ENCODE peak calls at places on chromosomes 16 and 17, in nine cellular contexts. V is activated CD8-positive, alpha-beta memory T cell treated with anti-CD3 and anti-CD28 coated beads for 24 hours; S is DND-41; G is GM10248; U is activated CD8-positive, alpha-beta T cell treated with anti-CD3 and anti-CD28 coated beads, Interleukin-2, amount 10 ng/mL, durations not matched to agents 7 days and 5 days; W is activated CD4-positive, alpha-beta T cell treated with anti-CD3 and anti-CD28 coated beads, Interleukin-2, amount 50 U/mL, for 24 hours; R is CD4-positive, alpha-beta memory T cell; X is head of caudate nucleus; Z is nucleus accumbens. T is an unnamed sample.

GRCh38 chr17:46950997-46951621 is 27.9 kb downstream of the RPRML start:
- DNase-seq in U (no peak), W (no peak), V (no peak), S (no peak), G (no peak), Z (peak), R (no peak), X (peak), T (no peak)

GRCh38 chr16:24609417-24609739 is 70.0 kb downstream of the RBBP6 start:
- DNase-seq in Z (no peak), X (no peak), W (no peak), V (no peak), G (no peak), R (no peak), S (no peak), U (no peak), T (no peak)

GRCh38 chr17:48612456-48612853 is 1.6 kb upstream of the HOXB7 start:
- DNase-seq in W (no peak), V (no peak), S (no peak), U (peak), X (no peak), R (no peak), G (no peak), Z (no peak), T (peak)

GRCh38 chr16:67663151-67663876 is 2.6 kb downstream of the PARD6A start:
- DNase-seq in U (peak), W (no peak), G (no peak), Z (peak), V (no peak), R (no peak), X (no peak), S (peak), T (no peak)

GRCh38 chr17:2433696-2434095 is 32.8 kb upstream of the MNT start:
- DNase-seq in X (no peak), G (no peak), R (no peak), U (no peak), S (no peak), V (no peak), Z (peak), W (no peak), T (peak)

GRCh38 chr17:27569884-27570577 is 61.0 kb upstream of the LGALS9 start:
- DNase-seq in Z (no peak), R (no peak), U (no peak), W (no peak), S (no peak), G (no peak), V (no peak), X (no peak), T (no peak)

GRCh38 chr16:28317040-28317880 is 24.9 kb downstream of the SBK1 start:
- DNase-seq in V (peak), W (peak), U (peak), G (peak), X (peak), R (peak), Z (peak), S (peak), T (peak)

GRCh38 chr16:53022374-53022773 is 30.3 kb downstream of the CHD9NB start:
- DNase-seq in X (peak), S (peak), V (no peak), U (no peak), G (peak), R (no peak), W (no peak), Z (peak), T (peak)

GRCh38 chr16:7345423-7345822 is 12.8 kb downstream of the RBFOX1 start:
- DNase-seq in S (no peak), R (no peak), G (no peak), Z (no peak), U (no peak), V (no peak), X (no peak), W (no peak), T (no peak)

GRCh38 chr17:74778960-74779359 is 2.8 kb upstream of the NAT9 start:
- DNase-seq in Z (no peak), S (no peak), W (no peak), U (no peak), R (no peak), G (no peak), V (no peak), X (no peak), T (peak)

GRCh38 chr16:77585852-77586251 is 136.5 kb upstream of the NUDT7 start:
- DNase-seq in W (no peak), G (no peak), S (no peak), U (no peak), Z (peak), R (no peak), V (no peak), X (no peak), T (peak)

GRCh38 chr17:74512624-74513084 is 18.6 kb downstream of the CD300LB start:
- DNase-seq in V (peak), W (no peak), G (peak), Z (no peak), X (no peak), S (no peak), R (no peak), U (no peak), T (no peak)

GRCh38 chr17:6172642-6173330 is 102.6 kb downstream of the WSCD1 start:
- DNase-seq in U (no peak), Z (no peak), G (no peak), X (no peak), V (no peak), S (no peak), W (no peak), R (no peak), T (no peak)

GRCh38 chr16:19844945-19845641 is 39.6 kb downstream of the GPRC5B start:
- DNase-seq in U (no peak), G (no peak), Z (no peak), W (no peak), S (no peak), X (no peak), V (no peak), R (no peak), T (peak)